ENCODE peak calls at places on chromosomes 11 and 22, in five cellular contexts. E, K, V, B and G are unnamed samples.

GRCh38 chr11:45909594-45910475 is 2.8 kb upstream of the FREY1 start:
- DNase-seq in E (no peak), K (no peak), V (no peak), B (no peak), G (no peak)

GRCh38 chr22:28795932-28796856 is 4.2 kb downstream of the XBP1 start:
- DNase-seq in E (no peak), K (no peak), V (no peak), B (no peak), G (no peak)

GRCh38 chr11:128157423-128158298 is 429.7 kb downstream of the ETS1 start:
- DNase-seq in E (no peak), K (peak), V (no peak), B (peak), G (peak)

GRCh38 chr11:69439127-69439526 is 42.3 kb upstream of the LINC01488 start:
- DNase-seq in E (no peak), K (no peak), V (peak), B (no peak), G (no peak)

GRCh38 chr11:7115775-7116174 is 27.0 kb downstream of the RBMXL2 start:
- DNase-seq in E (no peak), K (no peak), V (no peak), B (no peak), G (no peak)

GRCh38 chr11:12683857-12684256 is 9.6 kb downstream of the TEAD1 start:
- DNase-seq in E (no peak), K (no peak), V (no peak), B (no peak), G (no peak)

GRCh38 chr11:73878771-73879170 is 2.0 kb downstream of the PAAF1 start:
- DNase-seq in E (no peak), K (no peak), V (no peak), B (no peak), G (no peak)

GRCh38 chr11:64746486-64746885 is 2.5 kb upstream of the RASGRP2 start:
- DNase-seq in E (no peak), K (no peak), V (peak), B (no peak), G (no peak)

GRCh38 chr11:132648841-132649240 is 883.5 kb downstream of the OPCML start:
- DNase-seq in E (no peak), K (no peak), V (no peak), B (no peak), G (no peak)

GRCh38 chr11:69512790-69513189 is 31.3 kb downstream of the LINC01488 start:
- DNase-seq in E (no peak), K (no peak), V (no peak), B (no peak), G (no peak)

GRCh38 chr11:102457865-102458264 is 5.3 kb upstream of the TMEM123 start:
- DNase-seq in E (no peak), K (no peak), V (no peak), B (no peak), G (no peak)

GRCh38 chr11:128506999-128507591 is 80.3 kb downstream of the ETS1 start:
- DNase-seq in E (peak), K (peak), V (peak), B (no peak), G (peak)

GRCh38 chr22:45802074-45802473 is 130.4 kb downstream of the ATXN10 start:
- DNase-seq in E (no peak), K (no peak), V (no peak), B (no peak), G (no peak)

GRCh38 chr11:44159848-44160721 is 64.6 kb downstream of the EXT2 start:
- DNase-seq in E (no peak), K (no peak), V (no peak), B (no peak), G (no peak)

GRCh38 chr11:24870048-24870447 is 373.2 kb downstream of the LUZP2 start:
- DNase-seq in E (no peak), K (no peak), V (no peak), B (no peak), G (no peak)

GRCh38 chr11:113550179-113550578 is 75.0 kb upstream of the DRD2 start:
- DNase-seq in E (no peak), K (no peak), V (no peak), B (no peak), G (no peak)

DNA sequence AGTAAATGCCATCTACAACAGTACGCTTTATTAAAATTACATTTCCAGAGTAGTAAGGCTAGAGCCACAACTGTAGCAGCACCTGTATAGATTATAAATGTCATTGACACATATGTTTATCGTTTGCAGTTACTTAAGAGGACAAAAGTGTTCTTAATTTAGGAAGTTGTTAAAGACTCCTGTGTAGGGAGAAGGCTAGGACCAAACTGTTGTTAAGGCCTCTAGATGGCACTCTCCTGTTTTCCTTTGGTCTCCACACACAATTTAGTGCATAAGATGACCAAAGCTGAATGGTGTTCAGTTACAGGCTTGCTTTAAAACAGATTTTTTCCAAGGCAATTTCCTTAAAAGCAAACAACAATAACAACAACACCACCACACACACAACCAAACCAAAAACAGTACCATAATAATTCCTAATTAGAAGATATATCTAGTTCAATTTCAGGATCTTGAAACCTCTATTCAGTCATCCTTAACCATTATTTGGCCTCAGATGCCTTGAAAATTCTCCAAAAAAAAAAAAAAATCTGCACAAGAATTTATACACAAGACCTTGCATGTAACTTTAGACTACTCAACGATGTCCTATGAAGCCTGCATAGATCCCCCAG is 42.5 kb upstream of the APOA1 start:
- DNase-seq in E (no peak), K (peak), V (no peak), B (no peak), G (peak)
- TF ChIP-seq CTCF in E (peak), K (no peak), V (peak), B (peak), G (peak)

GRCh38 chr11:32864555-32864954 is 28.1 kb upstream of the QSER1 start:
- DNase-seq in E (no peak), K (no peak), V (no peak), B (no peak), G (no peak)

GRCh38 chr11:32861850-32862577 is 30.6 kb upstream of the QSER1 start:
- DNase-seq in E (no peak), K (no peak), V (no peak), B (no peak), G (no peak)

DNA sequence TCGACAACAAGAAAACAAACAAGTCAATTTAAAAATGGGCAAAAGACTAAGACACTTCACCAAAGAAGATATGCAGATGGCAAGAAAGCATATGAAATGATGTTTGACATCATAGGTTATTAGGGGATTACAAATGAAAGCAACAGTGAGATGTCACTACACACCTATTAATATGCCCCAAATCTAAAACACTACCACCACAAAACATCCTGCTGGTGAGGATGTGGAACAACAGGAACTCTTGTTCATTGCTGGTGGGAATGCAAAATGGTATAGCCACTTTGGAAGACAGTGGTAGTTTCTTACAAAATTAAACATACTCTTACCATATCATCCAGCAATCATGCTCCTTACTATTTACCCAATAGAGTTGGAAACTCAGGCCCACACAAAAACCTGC is 29.0 kb downstream of the PRRG4 start:
- DNase-seq in E (no peak), K (no peak), V (no peak), B (no peak), G (no peak)
- TF ChIP-seq CTCF in E (no peak), K (no peak), V (no peak), B (peak), G (no peak)

GRCh38 chr11:11207428-11207827 is 145.6 kb downstream of the CSNK2A3 start:
- DNase-seq in E (no peak), K (no peak), V (no peak), B (no peak), G (no peak)
- TF ChIP-seq CTCF in E (no peak), K (no peak), V (no peak), B (peak), G (no peak)

DNA sequence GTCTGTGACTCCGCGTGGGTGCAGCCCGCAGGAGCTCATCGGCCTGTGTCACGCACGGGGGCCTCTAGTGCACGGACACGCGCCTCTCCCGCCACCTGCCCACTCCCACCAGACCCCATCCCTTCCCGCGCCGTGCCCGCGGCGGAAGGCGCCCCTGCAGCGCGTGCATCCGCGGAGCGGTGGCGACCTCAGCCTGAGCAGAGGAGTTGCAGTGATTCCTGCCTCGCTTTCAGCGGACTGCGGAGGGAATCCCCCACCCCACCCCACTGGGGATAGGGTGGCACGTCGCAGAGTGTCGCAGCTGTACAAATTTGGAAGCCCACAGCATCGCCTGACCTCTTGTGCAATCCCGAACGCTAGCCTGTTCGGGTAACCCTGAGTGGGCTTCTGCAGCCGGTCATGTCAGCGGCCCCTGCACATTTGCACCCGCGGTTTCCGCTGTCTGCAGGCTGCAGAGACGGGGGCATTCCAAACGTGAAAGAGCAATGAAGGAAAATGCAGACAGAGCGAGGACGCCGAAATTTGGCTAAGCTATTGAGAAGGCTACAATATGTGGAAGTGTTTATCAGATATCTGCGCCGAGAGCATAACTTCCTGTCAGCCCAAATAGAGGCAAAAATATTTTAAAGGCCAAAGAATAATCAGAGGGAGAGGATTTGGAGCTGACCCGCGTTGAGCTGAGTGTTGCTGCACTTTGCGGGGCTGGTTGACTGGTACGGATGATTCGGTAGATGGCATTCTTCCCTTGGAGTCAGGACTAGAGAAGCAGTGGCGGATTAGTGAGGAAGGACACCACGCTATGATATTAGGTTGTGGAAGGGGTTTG is 619 bp upstream of the ARHGAP20 start:
- DNase-seq in E (no peak), K (no peak), V (peak), B (no peak), G (no peak)
- TF ChIP-seq CTCF in E (no peak), K (no peak), V (no peak), B (no peak), G (no peak)